ENCODE peak calls at places on chromosomes 13 and 19, in seven cellular contexts. One of them, this sample, is unnamed.
A peak's percentile ranks its signal among the peaks of the same experiment; 100 is the strongest.

GRCh38 chr13:98981596-98982195 is 3.8 kb upstream of the DOCK9 start:
- DNase-seq in MCF 10A: no peak
- DNase-seq in BJ: no peak
- DNase-seq in glutamatergic neuron: no peak
- DNase-seq in heart left ventricle: no peak
- DNase-seq in Calu3: no peak
- DNase-seq in fibroblast of pulmonary artery: no peak
- DNase-seq in this sample: no peak

GRCh38 chr19:29687897-29688728 is 22.9 kb downstream of the PLEKHF1 start:
- DNase-seq in heart left ventricle: no peak
- DNase-seq in fibroblast of pulmonary artery: peak; percentile 74
- DNase-seq in Calu3: no peak
- DNase-seq in MCF 10A: peak; percentile 86
- DNase-seq in BJ: no peak
- DNase-seq in glutamatergic neuron: no peak
- DNase-seq in this sample: peak; percentile 43

GRCh38 chr13:43693639-43694038 is 93.1 kb downstream of the ENOX1 start:
- DNase-seq in heart left ventricle: no peak
- DNase-seq in glutamatergic neuron: no peak
- DNase-seq in MCF 10A: no peak
- DNase-seq in BJ: no peak
- DNase-seq in Calu3: no peak
- DNase-seq in fibroblast of pulmonary artery: no peak
- DNase-seq in this sample: no peak

GRCh38 chr13:48532146-48532472 is 771 bp downstream of the RCBTB2 start:
- DNase-seq in fibroblast of pulmonary artery: peak; percentile 61
- DNase-seq in heart left ventricle: no peak
- DNase-seq in BJ: peak; percentile 7
- DNase-seq in MCF 10A: no peak
- DNase-seq in Calu3: no peak
- DNase-seq in glutamatergic neuron: no peak
- DNase-seq in this sample: no peak

GRCh38 chr19:7004313-7004931 is 16.8 kb downstream of the MBD3L2B start:
- DNase-seq in BJ: no peak
- DNase-seq in fibroblast of pulmonary artery: no peak
- DNase-seq in Calu3: no peak
- DNase-seq in MCF 10A: peak; percentile 52
- DNase-seq in heart left ventricle: no peak
- DNase-seq in glutamatergic neuron: no peak
- DNase-seq in this sample: no peak

GRCh38 chr13:97344250-97345175 is 89.5 kb upstream of the RAP2A start:
- DNase-seq in BJ: no peak
- DNase-seq in glutamatergic neuron: peak; percentile 56
- DNase-seq in heart left ventricle: peak; percentile 63
- DNase-seq in Calu3: peak; percentile 16
- DNase-seq in fibroblast of pulmonary artery: peak; percentile 81
- DNase-seq in MCF 10A: peak; percentile 83
- DNase-seq in this sample: peak; percentile 49

GRCh38 chr13:32527151-32527550 is 11.4 kb downstream of the N4BP2L2 start:
- DNase-seq in fibroblast of pulmonary artery: no peak
- DNase-seq in glutamatergic neuron: no peak
- DNase-seq in MCF 10A: no peak
- DNase-seq in heart left ventricle: no peak
- DNase-seq in Calu3: no peak
- DNase-seq in BJ: no peak
- DNase-seq in this sample: no peak

GRCh38 chr13:33606692-33607091 is 211.3 kb upstream of the RFC3 start:
- DNase-seq in Calu3: no peak
- DNase-seq in MCF 10A: no peak
- DNase-seq in glutamatergic neuron: no peak
- DNase-seq in BJ: no peak
- DNase-seq in heart left ventricle: no peak
- DNase-seq in fibroblast of pulmonary artery: peak; percentile 31
- DNase-seq in this sample: no peak

GRCh38 chr19:56751078-56751489 is 79.5 kb upstream of the ZNF835 start:
- DNase-seq in fibroblast of pulmonary artery: no peak
- DNase-seq in MCF 10A: no peak
- DNase-seq in Calu3: no peak
- DNase-seq in heart left ventricle: no peak
- DNase-seq in BJ: no peak
- DNase-seq in glutamatergic neuron: peak; percentile 65
- DNase-seq in this sample: no peak

GRCh38 chr19:29793116-29793727 is 18.6 kb upstream of the CCNE1 start:
- DNase-seq in Calu3: no peak
- DNase-seq in glutamatergic neuron: no peak
- DNase-seq in heart left ventricle: no peak
- DNase-seq in fibroblast of pulmonary artery: no peak
- DNase-seq in MCF 10A: no peak
- DNase-seq in BJ: no peak
- DNase-seq in this sample: no peak

GRCh38 chr19:14363203-14364097 is 17.8 kb upstream of the ADGRE5 start:
- DNase-seq in heart left ventricle: peak; percentile 91
- DNase-seq in MCF 10A: peak; percentile 60
- DNase-seq in Calu3: peak; percentile 46
- DNase-seq in BJ: no peak
- DNase-seq in fibroblast of pulmonary artery: peak; percentile 93
- DNase-seq in glutamatergic neuron: peak; percentile 88
- DNase-seq in this sample: peak; percentile 54

GRCh38 chr19:4916292-4917082 is 7.2 kb downstream of the UHRF1 start:
- DNase-seq in fibroblast of pulmonary artery: no peak
- DNase-seq in glutamatergic neuron: no peak
- DNase-seq in heart left ventricle: no peak
- DNase-seq in BJ: no peak
- DNase-seq in Calu3: no peak
- DNase-seq in MCF 10A: no peak
- DNase-seq in this sample: no peak

GRCh38 chr19:16463991-16464575 is 7.7 kb downstream of the EPS15L1 start:
- DNase-seq in fibroblast of pulmonary artery: no peak
- DNase-seq in BJ: no peak
- DNase-seq in MCF 10A: no peak
- DNase-seq in Calu3: no peak
- DNase-seq in glutamatergic neuron: no peak
- DNase-seq in heart left ventricle: no peak
- DNase-seq in this sample: no peak

GRCh38 chr19:5288347-5288739 is 52.3 kb downstream of the PTPRS start:
- DNase-seq in heart left ventricle: no peak
- DNase-seq in MCF 10A: no peak
- DNase-seq in glutamatergic neuron: no peak
- DNase-seq in Calu3: no peak
- DNase-seq in BJ: no peak
- DNase-seq in fibroblast of pulmonary artery: no peak
- DNase-seq in this sample: no peak

GRCh38 chr19:1394252-1395193 is 6.8 kb downstream of the GAMT start:
- DNase-seq in BJ: no peak
- DNase-seq in MCF 10A: no peak
- DNase-seq in fibroblast of pulmonary artery: no peak
- DNase-seq in Calu3: no peak
- DNase-seq in heart left ventricle: no peak
- DNase-seq in glutamatergic neuron: no peak
- DNase-seq in this sample: no peak

GRCh38 chr13:106651442-106651841 is 83.5 kb upstream of the ARGLU1 start:
- DNase-seq in MCF 10A: no peak
- DNase-seq in BJ: no peak
- DNase-seq in glutamatergic neuron: no peak
- DNase-seq in heart left ventricle: no peak
- DNase-seq in fibroblast of pulmonary artery: peak; percentile 13
- DNase-seq in Calu3: no peak
- DNase-seq in this sample: no peak

GRCh38 chr13:30105381-30105780 is 202.0 kb downstream of the KATNAL1 start:
- DNase-seq in Calu3: no peak
- DNase-seq in MCF 10A: no peak
- DNase-seq in heart left ventricle: no peak
- DNase-seq in glutamatergic neuron: no peak
- DNase-seq in fibroblast of pulmonary artery: no peak
- DNase-seq in BJ: no peak
- DNase-seq in this sample: no peak

GRCh38 chr13:38429916-38430315 is 80.3 kb downstream of the UFM1 start:
- DNase-seq in MCF 10A: no peak
- DNase-seq in glutamatergic neuron: no peak
- DNase-seq in Calu3: no peak
- DNase-seq in heart left ventricle: no peak
- DNase-seq in BJ: no peak
- DNase-seq in fibroblast of pulmonary artery: no peak
- DNase-seq in this sample: no peak

GRCh38 chr19:10269333-10270179 is 1.4 kb upstream of the ICAM1 start:
- DNase-seq in MCF 10A: peak; percentile 78
- DNase-seq in Calu3: peak; percentile 90
- DNase-seq in heart left ventricle: peak; percentile 87
- DNase-seq in BJ: no peak
- DNase-seq in fibroblast of pulmonary artery: peak; percentile 87
- DNase-seq in glutamatergic neuron: peak; percentile 86
- DNase-seq in this sample: peak; percentile 54

GRCh38 chr19:17103177-17103576 is 27.6 kb downstream of the MYO9B start:
- DNase-seq in BJ: no peak
- DNase-seq in glutamatergic neuron: peak; percentile 60
- DNase-seq in Calu3: peak; percentile 7
- DNase-seq in MCF 10A: peak; percentile 60
- DNase-seq in fibroblast of pulmonary artery: peak; percentile 60
- DNase-seq in heart left ventricle: no peak
- DNase-seq in this sample: peak; percentile 26

GRCh38 chr13:48644141-48644540 is 9.6 kb upstream of the CYSLTR2 start:
- DNase-seq in glutamatergic neuron: no peak
- DNase-seq in Calu3: no peak
- DNase-seq in BJ: no peak
- DNase-seq in MCF 10A: no peak
- DNase-seq in heart left ventricle: no peak
- DNase-seq in fibroblast of pulmonary artery: no peak
- DNase-seq in this sample: no peak

GRCh38 chr13:95485045-95485517 is 67.4 kb upstream of the CLDN10 start:
- DNase-seq in heart left ventricle: no peak
- DNase-seq in Calu3: no peak
- DNase-seq in fibroblast of pulmonary artery: peak; percentile 54
- DNase-seq in glutamatergic neuron: no peak
- DNase-seq in MCF 10A: peak; percentile 55
- DNase-seq in BJ: no peak
- DNase-seq in this sample: peak; percentile 45

GRCh38 chr19:39078436-39079200 is 5.5 kb upstream of the ACP7 start:
- DNase-seq in fibroblast of pulmonary artery: peak; percentile 96
- DNase-seq in BJ: peak; percentile 90
- DNase-seq in MCF 10A: peak; percentile 96
- DNase-seq in heart left ventricle: no peak
- DNase-seq in Calu3: peak; percentile 76
- DNase-seq in glutamatergic neuron: no peak
- DNase-seq in this sample: peak; percentile 98

GRCh38 chr19:3783660-3784584 is 2.3 kb downstream of the MATK start:
- DNase-seq in heart left ventricle: no peak
- DNase-seq in glutamatergic neuron: peak; percentile 53
- DNase-seq in BJ: no peak
- DNase-seq in MCF 10A: no peak
- DNase-seq in Calu3: no peak
- DNase-seq in fibroblast of pulmonary artery: no peak
- DNase-seq in this sample: no peak
- TF ChIP-seq CTCF in heart left ventricle: peak; percentile 14
- TF ChIP-seq CTCF in glutamatergic neuron: peak; percentile 30
- TF ChIP-seq CTCF in BJ: no peak
- TF ChIP-seq CTCF in MCF 10A: peak; percentile 13
- TF ChIP-seq CTCF in Calu3: no peak
- TF ChIP-seq CTCF in fibroblast of pulmonary artery: no peak
- TF ChIP-seq CTCF in this sample: peak; percentile 8

GRCh38 chr13:39815345-39816111 is 160.1 kb downstream of the COG6 start:
- DNase-seq in BJ: no peak
- DNase-seq in MCF 10A: peak; percentile 22
- DNase-seq in heart left ventricle: no peak
- DNase-seq in fibroblast of pulmonary artery: peak; percentile 53
- DNase-seq in Calu3: no peak
- DNase-seq in glutamatergic neuron: no peak
- DNase-seq in this sample: no peak
- TF ChIP-seq CTCF in BJ: no peak
- TF ChIP-seq CTCF in MCF 10A: no peak
- TF ChIP-seq CTCF in heart left ventricle: no peak
- TF ChIP-seq CTCF in fibroblast of pulmonary artery: peak; percentile 30
- TF ChIP-seq CTCF in Calu3: no peak
- TF ChIP-seq CTCF in glutamatergic neuron: no peak
- TF ChIP-seq CTCF in this sample: peak; percentile 20

GRCh38 chr19:53432088-53432661 is 391 bp downstream of the ZNF761 start:
- DNase-seq in heart left ventricle: peak; percentile 31
- DNase-seq in Calu3: peak; percentile 30
- DNase-seq in glutamatergic neuron: peak; percentile 36
- DNase-seq in MCF 10A: peak; percentile 29
- DNase-seq in fibroblast of pulmonary artery: peak; percentile 7
- DNase-seq in BJ: no peak
- DNase-seq in this sample: peak; percentile 33

DNA sequence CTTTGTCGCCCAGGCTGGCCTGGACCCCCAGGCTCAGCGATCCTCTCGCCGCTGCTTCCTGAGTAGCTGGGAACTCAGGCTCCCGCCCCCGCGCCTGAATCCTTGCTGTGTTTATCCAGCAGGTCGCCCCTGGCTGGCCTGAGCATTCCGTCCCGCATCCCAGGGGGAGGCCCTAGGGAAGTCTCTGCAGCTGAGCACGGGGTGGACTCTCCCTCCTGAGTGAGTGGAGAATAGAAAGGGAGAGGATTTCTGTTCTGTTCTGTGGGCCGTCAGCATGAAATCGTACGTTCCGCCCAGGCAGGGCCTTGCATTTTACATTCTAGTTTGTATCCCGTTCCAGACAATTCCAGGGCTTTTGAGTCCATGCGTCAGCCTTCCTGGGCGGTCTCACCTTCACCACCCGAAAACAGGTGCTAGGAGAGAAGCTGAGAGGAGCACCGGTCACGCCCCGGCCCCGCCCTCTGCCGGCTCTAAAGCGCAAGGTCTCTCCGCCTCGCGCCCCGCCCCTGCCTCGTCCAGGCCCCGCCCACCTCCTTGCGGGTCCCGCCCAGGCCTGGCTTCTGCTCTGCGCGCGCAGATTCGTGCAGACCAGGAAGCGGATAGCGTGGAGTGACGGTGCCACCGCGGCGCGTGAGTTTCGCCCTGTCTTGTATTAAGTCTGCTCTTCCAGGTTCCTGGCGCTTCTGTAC is at the start of gene ZNF761:
- DNase-seq in glutamatergic neuron: peak; percentile 99
- DNase-seq in heart left ventricle: peak; percentile 95
- DNase-seq in BJ: peak; percentile 35
- DNase-seq in Calu3: peak; percentile 95
- DNase-seq in MCF 10A: peak; percentile 92
- DNase-seq in fibroblast of pulmonary artery: peak; percentile 88
- DNase-seq in this sample: peak; percentile 97
- TF ChIP-seq CTCF in glutamatergic neuron: peak; percentile 64
- TF ChIP-seq CTCF in heart left ventricle: peak; percentile 54
- TF ChIP-seq CTCF in BJ: peak; percentile 59
- TF ChIP-seq CTCF in Calu3: peak; percentile 51
- TF ChIP-seq CTCF in MCF 10A: peak; percentile 39
- TF ChIP-seq CTCF in fibroblast of pulmonary artery: peak; percentile 29
- TF ChIP-seq CTCF in this sample: peak; percentile 33

GRCh38 chr13:23871616-23872220 is 17.5 kb downstream of the MIPEP start:
- DNase-seq in fibroblast of pulmonary artery: peak; percentile 61
- DNase-seq in glutamatergic neuron: no peak
- DNase-seq in Calu3: no peak
- DNase-seq in heart left ventricle: no peak
- DNase-seq in MCF 10A: peak; percentile 56
- DNase-seq in BJ: no peak
- DNase-seq in this sample: no peak

GRCh38 chr13:23881408-23881785 is 7.8 kb downstream of the MIPEP start:
- DNase-seq in heart left ventricle: no peak
- DNase-seq in BJ: no peak
- DNase-seq in glutamatergic neuron: no peak
- DNase-seq in Calu3: no peak
- DNase-seq in fibroblast of pulmonary artery: no peak
- DNase-seq in MCF 10A: no peak
- DNase-seq in this sample: no peak

GRCh38 chr13:23870356-23871146 is 18.6 kb downstream of the MIPEP start:
- DNase-seq in glutamatergic neuron: no peak
- DNase-seq in BJ: no peak
- DNase-seq in heart left ventricle: no peak
- DNase-seq in fibroblast of pulmonary artery: no peak
- DNase-seq in Calu3: no peak
- DNase-seq in MCF 10A: no peak
- DNase-seq in this sample: no peak

GRCh38 chr13:23876265-23876664 is 12.9 kb downstream of the MIPEP start:
- DNase-seq in heart left ventricle: no peak
- DNase-seq in Calu3: no peak
- DNase-seq in BJ: no peak
- DNase-seq in fibroblast of pulmonary artery: peak; percentile 38
- DNase-seq in MCF 10A: peak; percentile 16
- DNase-seq in glutamatergic neuron: no peak
- DNase-seq in this sample: no peak
- TF ChIP-seq CTCF in heart left ventricle: peak; percentile 10
- TF ChIP-seq CTCF in Calu3: peak; percentile 29
- TF ChIP-seq CTCF in BJ: peak; percentile 50
- TF ChIP-seq CTCF in fibroblast of pulmonary artery: peak; percentile 57
- TF ChIP-seq CTCF in MCF 10A: peak; percentile 27
- TF ChIP-seq CTCF in glutamatergic neuron: peak; percentile 16
- TF ChIP-seq CTCF in this sample: peak; percentile 49

This sample was measured in mammary epithelial cell.